ENCODE peak calls at places on chromosomes 2 and 18, in four cellular contexts. One of them, this sample, is unnamed.

GRCh38 chr2:177265386-177265690 is 811 bp upstream of the NFE2L2 start:
- DNase-seq in GM20000: no peak
- DNase-seq in T follicular helper cell: peak
- DNase-seq in RKO: no peak
- DNase-seq in this sample: peak

GRCh38 chr2:12501469-12502147 is 215.1 kb upstream of the TRIB2 start:
- DNase-seq in GM20000: peak
- DNase-seq in T follicular helper cell: peak
- DNase-seq in RKO: no peak
- DNase-seq in this sample: no peak

GRCh38 chr2:100416939-100417744 is at the start of gene CHST10:
- DNase-seq in GM20000: peak
- DNase-seq in T follicular helper cell: peak
- DNase-seq in RKO: no peak
- DNase-seq in this sample: peak

GRCh38 chr2:17506736-17507616 is 11.3 kb downstream of the RAD51AP2 start:
- DNase-seq in GM20000: no peak
- DNase-seq in T follicular helper cell: no peak
- DNase-seq in RKO: no peak
- DNase-seq in this sample: no peak

GRCh38 chr2:235094457-235094856 is 142.6 kb downstream of the SH3BP4 start:
- DNase-seq in GM20000: no peak
- DNase-seq in T follicular helper cell: no peak
- DNase-seq in RKO: no peak
- DNase-seq in this sample: no peak

GRCh38 chr2:239253264-239253663 is 147.6 kb downstream of the HDAC4 start:
- DNase-seq in GM20000: peak
- DNase-seq in T follicular helper cell: no peak
- DNase-seq in RKO: no peak
- DNase-seq in this sample: peak

GRCh38 chr2:10380048-10380926 is 67.8 kb downstream of the ODC1 start:
- DNase-seq in GM20000: no peak
- DNase-seq in T follicular helper cell: no peak
- DNase-seq in RKO: no peak
- DNase-seq in this sample: no peak

GRCh38 chr2:28981016-28981441 is at the start of gene TOGARAM2:
- DNase-seq in GM20000: no peak
- DNase-seq in T follicular helper cell: no peak
- DNase-seq in RKO: no peak
- DNase-seq in this sample: no peak

GRCh38 chr2:240170354-240170735 is 29.9 kb upstream of the OTOS start:
- DNase-seq in GM20000: no peak
- DNase-seq in T follicular helper cell: no peak
- DNase-seq in RKO: no peak
- DNase-seq in this sample: no peak

GRCh38 chr2:240403358-240404104 is 31.9 kb upstream of the GPC1 start:
- DNase-seq in GM20000: no peak
- DNase-seq in T follicular helper cell: no peak
- DNase-seq in RKO: no peak
- DNase-seq in this sample: no peak

GRCh38 chr2:44759823-44760222 is 181.7 kb upstream of the SIX3 start:
- DNase-seq in GM20000: no peak
- DNase-seq in T follicular helper cell: no peak
- DNase-seq in RKO: no peak
- DNase-seq in this sample: no peak

GRCh38 chr2:99389371-99389770 is 52.2 kb downstream of the EIF5B start:
- DNase-seq in GM20000: no peak
- DNase-seq in T follicular helper cell: no peak
- DNase-seq in RKO: peak
- DNase-seq in this sample: no peak

GRCh38 chr2:152354909-152355308 is 19.9 kb downstream of the FMNL2 start:
- DNase-seq in GM20000: no peak
- DNase-seq in T follicular helper cell: no peak
- DNase-seq in RKO: no peak
- DNase-seq in this sample: no peak

GRCh38 chr2:104853401-104853925 is 452 bp upstream of the POU3F3 start:
- DNase-seq in GM20000: no peak
- DNase-seq in T follicular helper cell: no peak
- DNase-seq in RKO: no peak
- DNase-seq in this sample: no peak

GRCh38 chr2:51472300-51472699 is 440.4 kb upstream of the NRXN1 start:
- DNase-seq in GM20000: no peak
- DNase-seq in T follicular helper cell: no peak
- DNase-seq in RKO: no peak
- DNase-seq in this sample: no peak

GRCh38 chr2:33583194-33583938 is 15.7 kb downstream of the FAM98A start:
- DNase-seq in GM20000: peak
- DNase-seq in T follicular helper cell: no peak
- DNase-seq in RKO: peak
- DNase-seq in this sample: peak

GRCh38 chr2:11234309-11234708 is 79.0 kb downstream of the SLC66A3 start:
- DNase-seq in GM20000: no peak
- DNase-seq in T follicular helper cell: no peak
- DNase-seq in RKO: peak
- DNase-seq in this sample: peak

GRCh38 chr2:193240752-193241151 is 1046.0 kb upstream of the TMEFF2 start:
- DNase-seq in GM20000: no peak
- DNase-seq in T follicular helper cell: no peak
- DNase-seq in RKO: no peak
- DNase-seq in this sample: peak

GRCh38 chr18:54825626-54826344 is 2.5 kb upstream of the RAB27B start:
- DNase-seq in GM20000: no peak
- DNase-seq in T follicular helper cell: no peak
- DNase-seq in RKO: no peak
- DNase-seq in this sample: no peak

GRCh38 chr2:72630767-72631166 is 195.1 kb downstream of the EXOC6B start:
- DNase-seq in GM20000: no peak
- DNase-seq in T follicular helper cell: no peak
- DNase-seq in RKO: peak
- DNase-seq in this sample: no peak

GRCh38 chr2:157251932-157252331 is 5.6 kb upstream of the GALNT5 start:
- DNase-seq in GM20000: no peak
- DNase-seq in T follicular helper cell: no peak
- DNase-seq in RKO: no peak
- DNase-seq in this sample: no peak

GRCh38 chr2:23691106-23691470 is 235.8 kb downstream of the ATAD2B start:
- DNase-seq in GM20000: no peak
- DNase-seq in T follicular helper cell: no peak
- DNase-seq in RKO: no peak
- DNase-seq in this sample: no peak

GRCh38 chr2:210459925-210460862 is 16.4 kb downstream of the LANCL1 start:
- DNase-seq in GM20000: no peak
- DNase-seq in T follicular helper cell: no peak
- DNase-seq in RKO: no peak
- DNase-seq in this sample: peak

GRCh38 chr2:96097951-96098823 is 18.2 kb downstream of the ADRA2B start:
- DNase-seq in GM20000: no peak
- DNase-seq in T follicular helper cell: no peak
- DNase-seq in RKO: no peak
- DNase-seq in this sample: no peak

GRCh38 chr2:239927424-239927981 is 97.6 kb downstream of the NDUFA10 start:
- DNase-seq in GM20000: no peak
- DNase-seq in T follicular helper cell: peak
- DNase-seq in RKO: peak
- DNase-seq in this sample: no peak

GRCh38 chr2:178700922-178701342 is 106.3 kb downstream of the TTN start:
- DNase-seq in GM20000: peak
- DNase-seq in T follicular helper cell: no peak
- DNase-seq in RKO: peak
- DNase-seq in this sample: peak

GRCh38 chr18:14916181-14916580 is 168.2 kb downstream of the ANKRD30B start:
- DNase-seq in GM20000: no peak
- DNase-seq in T follicular helper cell: no peak
- DNase-seq in RKO: no peak
- DNase-seq in this sample: no peak

GRCh38 chr2:20625920-20626697 is 24.8 kb downstream of the HS1BP3 start:
- DNase-seq in GM20000: no peak
- DNase-seq in T follicular helper cell: no peak
- DNase-seq in RKO: no peak
- DNase-seq in this sample: no peak

GRCh38 chr2:235390108-235390815 is 103.6 kb upstream of the AGAP1 start:
- DNase-seq in GM20000: no peak
- DNase-seq in T follicular helper cell: peak
- DNase-seq in RKO: no peak
- DNase-seq in this sample: peak